ENCODE peak calls at places on chromosomes 12 and 14, in five cellular contexts. D is D341Med; M is lung; B is stimulated activated CD4-positive, alpha-beta T cell treated with anti-CD3 and anti-CD28 coated beads, Interleukin-4, amount 100 ng/mL, for 1 hour; W is GM03348. T is an unnamed sample.

GRCh38 chr12:50665170-50665569 is 98.7 kb upstream of the ATF1 start:
- DNase-seq in D (no peak), M (no peak), B (no peak), W (no peak), T (no peak)

GRCh38 chr14:91418387-91419043 is 895 bp upstream of the CCDC88C start:
- DNase-seq in D (peak), M (peak), B (peak), W (peak), T (peak)

GRCh38 chr12:77072833-77073495 is 7.6 kb upstream of the E2F7 start:
- DNase-seq in D (no peak), M (no peak), B (no peak), W (no peak), T (peak)

GRCh38 chr12:110677206-110677911 is 11.6 kb downstream of the HVCN1 start:
- DNase-seq in D (peak), M (no peak), B (no peak), W (no peak), T (no peak)

GRCh38 chr14:81594012-81594411 is 60.4 kb upstream of the SEL1L start:
- DNase-seq in D (peak), M (no peak), B (no peak), W (no peak), T (no peak)

GRCh38 chr14:65057704-65058103 is 44.6 kb downstream of the MAX start:
- DNase-seq in D (no peak), M (no peak), B (no peak), W (no peak), T (no peak)

GRCh38 chr14:56482306-56482705 is 97.3 kb upstream of the TMEM260 start:
- DNase-seq in D (peak), M (no peak), B (no peak), W (no peak), T (peak)

GRCh38 chr12:40208707-40209106 is 16.1 kb upstream of the LRRK2 start:
- DNase-seq in D (no peak), M (no peak), B (no peak), W (no peak), T (no peak)

GRCh38 chr12:10067942-10068341 is 30.8 kb downstream of the CLEC1A start:
- DNase-seq in D (no peak), M (no peak), B (no peak), W (no peak), T (no peak)

GRCh38 chr12:124411291-124411878 is 116.5 kb downstream of the RFLNA start:
- DNase-seq in D (no peak), M (no peak), B (no peak), W (peak), T (peak)

GRCh38 chr12:69059465-69060457 is 126.8 kb upstream of the CPM start:
- DNase-seq in D (no peak), M (no peak), B (no peak), W (peak), T (peak)

GRCh38 chr12:100724071-100724470 is 70.5 kb upstream of the ANO4 start:
- DNase-seq in D (no peak), M (no peak), B (no peak), W (no peak), T (no peak)

GRCh38 chr12:64695550-64695949 is 63.7 kb downstream of the GNS start:
- DNase-seq in D (no peak), M (no peak), B (no peak), W (no peak), T (no peak)

GRCh38 chr14:68820536-68820935 is 27.7 kb upstream of the ZFP36L1 start:
- DNase-seq in D (no peak), M (no peak), B (no peak), W (no peak), T (no peak)

GRCh38 chr12:58148405-58148804 is 207.0 kb downstream of the ATP23 start:
- DNase-seq in D (no peak), M (no peak), B (no peak), W (peak), T (peak)

GRCh38 chr12:88793091-88793490 is 212.8 kb upstream of the KITLG start:
- DNase-seq in D (no peak), M (no peak), B (no peak), W (peak), T (peak)

GRCh38 chr12:114220311-114220710 is 185.6 kb downstream of the TBX5 start:
- DNase-seq in D (no peak), M (no peak), B (no peak), W (no peak), T (no peak)

GRCh38 chr12:95629392-95629791 is 78.1 kb upstream of the USP44 start:
- DNase-seq in D (no peak), M (no peak), B (no peak), W (no peak), T (no peak)

GRCh38 chr12:50642755-50643154 is 121.1 kb upstream of the ATF1 start:
- DNase-seq in D (no peak), M (no peak), B (no peak), W (no peak), T (no peak)

GRCh38 chr12:112837629-112838191 is 46.2 kb downstream of the RPH3A start:
- DNase-seq in D (no peak), M (no peak), B (no peak), W (no peak), T (peak)

GRCh38 chr14:73008501-73008900 is 18.4 kb downstream of the ZFYVE1 start:
- DNase-seq in D (no peak), M (no peak), B (no peak), W (no peak), T (peak)